ENCODE peak calls at places on chromosomes 7 and 10, in five cellular contexts. One of them, this sample, is unnamed.

GRCh38 chr7:5397657-5398237 is 25.9 kb downstream of the TNRC18 start:
- DNase-seq in iris pigment epithelial cell: no peak
- DNase-seq in T-helper 9 cell: no peak
- DNase-seq in H7: peak
- DNase-seq in GM10248: no peak
- DNase-seq in this sample: peak

GRCh38 chr10:47051741-47052238 is 140.6 kb downstream of the PTPN20 start:
- DNase-seq in T-helper 9 cell: no peak
- DNase-seq in iris pigment epithelial cell: no peak
- DNase-seq in GM10248: no peak
- DNase-seq in H7: no peak
- DNase-seq in this sample: no peak

GRCh38 chr7:36985866-36986402 is 261.6 kb upstream of the AOAH start:
- DNase-seq in H7: no peak
- DNase-seq in iris pigment epithelial cell: no peak
- DNase-seq in T-helper 9 cell: no peak
- DNase-seq in GM10248: no peak
- DNase-seq in this sample: no peak

GRCh38 chr7:155796381-155797261 is 15.6 kb downstream of the SHH start:
- DNase-seq in GM10248: peak
- DNase-seq in H7: peak
- DNase-seq in T-helper 9 cell: peak
- DNase-seq in iris pigment epithelial cell: peak
- DNase-seq in this sample: no peak

GRCh38 chr7:130392456-130392860 is 12.2 kb downstream of the CPA1 start:
- DNase-seq in T-helper 9 cell: no peak
- DNase-seq in GM10248: no peak
- DNase-seq in iris pigment epithelial cell: peak
- DNase-seq in H7: no peak
- DNase-seq in this sample: peak

GRCh38 chr7:35839860-35840854 is 39.3 kb downstream of the SEPTIN7 start:
- DNase-seq in GM10248: no peak
- DNase-seq in iris pigment epithelial cell: peak
- DNase-seq in T-helper 9 cell: no peak
- DNase-seq in H7: no peak
- DNase-seq in this sample: peak

GRCh38 chr7:105218939-105219770 is 169.6 kb downstream of the SRPK2 start:
- DNase-seq in GM10248: no peak
- DNase-seq in T-helper 9 cell: no peak
- DNase-seq in iris pigment epithelial cell: peak
- DNase-seq in H7: no peak
- DNase-seq in this sample: peak

GRCh38 chr7:55212838-55213237 is 152.3 kb upstream of the LANCL2 start:
- DNase-seq in iris pigment epithelial cell: no peak
- DNase-seq in T-helper 9 cell: no peak
- DNase-seq in H7: no peak
- DNase-seq in GM10248: no peak
- DNase-seq in this sample: no peak

GRCh38 chr10:119449760-119450461 is 92.6 kb downstream of the RGS10 start:
- DNase-seq in H7: no peak
- DNase-seq in T-helper 9 cell: no peak
- DNase-seq in iris pigment epithelial cell: peak
- DNase-seq in GM10248: no peak
- DNase-seq in this sample: peak

GRCh38 chr7:93442478-93443224 is 131.9 kb downstream of the CALCR start:
- DNase-seq in iris pigment epithelial cell: peak
- DNase-seq in H7: peak
- DNase-seq in T-helper 9 cell: peak
- DNase-seq in GM10248: no peak
- DNase-seq in this sample: peak

GRCh38 chr10:124994573-124995473 is 52.9 kb downstream of the ZRANB1 start:
- DNase-seq in H7: peak
- DNase-seq in T-helper 9 cell: no peak
- DNase-seq in GM10248: peak
- DNase-seq in iris pigment epithelial cell: no peak
- DNase-seq in this sample: no peak

GRCh38 chr7:128863433-128863989 is 855 bp downstream of the ATP6V1F start:
- DNase-seq in GM10248: peak
- DNase-seq in H7: peak
- DNase-seq in T-helper 9 cell: peak
- DNase-seq in iris pigment epithelial cell: peak
- DNase-seq in this sample: peak

GRCh38 chr10:2772791-2773644 is 294.3 kb upstream of the PFKP start:
- DNase-seq in iris pigment epithelial cell: no peak
- DNase-seq in H7: peak
- DNase-seq in GM10248: no peak
- DNase-seq in T-helper 9 cell: no peak
- DNase-seq in this sample: no peak

GRCh38 chr7:79459381-79459780 is 5.9 kb upstream of the MAGI2 start:
- DNase-seq in GM10248: no peak
- DNase-seq in iris pigment epithelial cell: peak
- DNase-seq in H7: no peak
- DNase-seq in T-helper 9 cell: no peak
- DNase-seq in this sample: peak

GRCh38 chr10:24382596-24382978 is 173.6 kb downstream of the KIAA1217 start:
- DNase-seq in T-helper 9 cell: no peak
- DNase-seq in GM10248: no peak
- DNase-seq in iris pigment epithelial cell: no peak
- DNase-seq in H7: no peak
- DNase-seq in this sample: no peak